ENCODE peak calls at places on chromosome 12, in ten cellular contexts. C is effector memory CD4-positive, alpha-beta T cell; Z is heart left ventricle; L is naive thymus-derived CD4-positive, alpha-beta T cell; D is colonic mucosa; B is upper lobe of right lung; W is iPS DF 6.9; Q is esophagus squamous epithelium; I is Peyer's patch; R is tibial nerve. M is an unnamed sample.

GRCh38 chr12:131116437-131117117 is 162.9 kb downstream of the ADGRD1 start:
- DNase-seq in C (no peak), Z (no peak), L (no peak), D (no peak), B (no peak), W (peak), Q (no peak), I (peak), R (no peak), M (no peak)

GRCh38 chr12:49887536-49888401 is 15.9 kb downstream of the FAIM2 start:
- DNase-seq in C (no peak), Z (no peak), L (no peak), D (peak), B (no peak), W (no peak), Q (no peak), I (no peak), R (no peak), M (no peak)

GRCh38 chr12:99154264-99154982 is 493.1 kb upstream of the GARIN6 start:
- DNase-seq in C (no peak), Z (peak), L (no peak), D (no peak), B (no peak), W (no peak), Q (no peak), I (no peak), R (no peak), M (no peak)

GRCh38 chr12:84329933-84330332 is 582.7 kb downstream of the SLC6A15 start:
- DNase-seq in C (no peak), Z (no peak), L (no peak), D (no peak), B (no peak), W (no peak), Q (no peak), I (no peak), R (no peak), M (no peak)

GRCh38 chr12:29519585-29520182 is 22.2 kb upstream of the OVCH1 start:
- DNase-seq in C (no peak), Z (peak), L (no peak), D (peak), B (no peak), W (peak), Q (no peak), I (no peak), R (no peak), M (peak)

GRCh38 chr12:42402821-42403411 is 76.9 kb downstream of the PPHLN1 start:
- DNase-seq in C (no peak), Z (no peak), L (no peak), D (no peak), B (no peak), W (no peak), Q (no peak), I (no peak), R (no peak), M (no peak)

GRCh38 chr12:2387051-2387834 is 334.5 kb downstream of the CACNA1C start:
- DNase-seq in C (no peak), Z (no peak), L (peak), D (no peak), B (no peak), W (no peak), Q (no peak), I (no peak), R (no peak), M (no peak)

GRCh38 chr12:128914908-128915563 is 61.8 kb downstream of the GLT1D1 start:
- DNase-seq in C (no peak), Z (no peak), L (peak), D (no peak), B (no peak), W (no peak), Q (no peak), I (no peak), R (no peak), M (peak)

GRCh38 chr12:96776908-96777307 is 130.1 kb upstream of the NEDD1 start:
- DNase-seq in C (no peak), Z (no peak), L (no peak), D (no peak), B (no peak), W (no peak), Q (no peak), I (no peak), R (no peak), M (no peak)

GRCh38 chr12:21818627-21819026 is 44.1 kb upstream of the KCNJ8 start:
- DNase-seq in C (no peak), Z (no peak), L (no peak), D (no peak), B (no peak), W (no peak), Q (no peak), I (no peak), R (no peak), M (no peak)

GRCh38 chr12:52942056-52942913 is 6.6 kb upstream of the KRT18 start:
- DNase-seq in C (no peak), Z (no peak), L (no peak), D (peak), B (no peak), W (no peak), Q (no peak), I (no peak), R (no peak), M (no peak)

GRCh38 chr12:109084425-109084824 is 8.8 kb downstream of the ALKBH2 start:
- DNase-seq in C (no peak), Z (no peak), L (no peak), D (no peak), B (no peak), W (no peak), Q (no peak), I (no peak), R (no peak), M (no peak)

GRCh38 chr12:5565933-5566632 is 134.2 kb downstream of the NTF3 start:
- DNase-seq in C (no peak), Z (no peak), L (no peak), D (no peak), B (no peak), W (no peak), Q (no peak), I (no peak), R (no peak), M (no peak)

GRCh38 chr12:88509851-88510250 is 70.4 kb downstream of the KITLG start:
- DNase-seq in C (no peak), Z (no peak), L (no peak), D (no peak), B (no peak), W (no peak), Q (no peak), I (no peak), R (no peak), M (no peak)

GRCh38 chr12:71162832-71163711 is 5.3 kb upstream of the TSPAN8 start:
- DNase-seq in C (no peak), Z (no peak), L (no peak), D (no peak), B (no peak), W (no peak), Q (no peak), I (no peak), R (no peak), M (no peak)

GRCh38 chr12:40261937-40262336 is 37.1 kb downstream of the LRRK2 start:
- DNase-seq in C (no peak), Z (no peak), L (no peak), D (no peak), B (no peak), W (no peak), Q (no peak), I (no peak), R (no peak), M (no peak)

GRCh38 chr12:94481734-94482133 is 22.1 kb upstream of the CEP83 start:
- DNase-seq in C (no peak), Z (no peak), L (no peak), D (no peak), B (no peak), W (no peak), Q (no peak), I (no peak), R (no peak), M (no peak)

GRCh38 chr12:114692558-114693531 is 8.9 kb upstream of the TBX3 start:
- DNase-seq in C (no peak), Z (no peak), L (no peak), D (no peak), B (no peak), W (no peak), Q (no peak), I (no peak), R (no peak), M (no peak)

GRCh38 chr12:27551172-27551840 is 27.3 kb downstream of the PPFIBP1 start:
- DNase-seq in C (no peak), Z (no peak), L (no peak), D (no peak), B (no peak), W (no peak), Q (no peak), I (no peak), R (no peak), M (no peak)

GRCh38 chr12:112421363-112421762 is 2.6 kb downstream of the PTPN11 start:
- DNase-seq in C (no peak), Z (no peak), L (no peak), D (no peak), B (no peak), W (no peak), Q (no peak), I (no peak), R (no peak), M (no peak)

GRCh38 chr12:112424126-112424525 is 5.4 kb downstream of the PTPN11 start:
- DNase-seq in C (no peak), Z (no peak), L (no peak), D (no peak), B (no peak), W (no peak), Q (no peak), I (no peak), R (no peak), M (no peak)

GRCh38 chr12:112419269-112420133 is 754 bp downstream of the PTPN11 start:
- DNase-seq in C (peak), Z (peak), L (no peak), D (peak), B (peak), W (no peak), Q (no peak), I (peak), R (peak), M (no peak)

GRCh38 chr12:112420740-112421139 is 2.0 kb downstream of the PTPN11 start:
- DNase-seq in C (no peak), Z (no peak), L (no peak), D (no peak), B (no peak), W (no peak), Q (no peak), I (no peak), R (no peak), M (no peak)

GRCh38 chr12:112422531-112422930 is 3.8 kb downstream of the PTPN11 start:
- DNase-seq in C (no peak), Z (no peak), L (no peak), D (no peak), B (no peak), W (no peak), Q (no peak), I (no peak), R (peak), M (no peak)
- H3K27ac ChIP-seq in C (no peak), Z (peak), L (no peak), D (no peak), B (no peak), W (no peak), Q (no peak), I (peak), R (peak), M (no peak)

GRCh38 chr12:100213016-100213891 is 12.6 kb downstream of the ACTR6 start:
- DNase-seq in C (no peak), Z (no peak), L (no peak), D (no peak), B (no peak), W (no peak), Q (no peak), I (no peak), R (no peak), M (no peak)

GRCh38 chr12:100215209-100215608 is 14.6 kb downstream of the ACTR6 start:
- DNase-seq in C (no peak), Z (no peak), L (no peak), D (no peak), B (no peak), W (no peak), Q (no peak), I (no peak), R (no peak), M (no peak)

GRCh38 chr12:100216337-100216736 is 15.7 kb downstream of the ACTR6 start:
- DNase-seq in C (no peak), Z (no peak), L (no peak), D (no peak), B (no peak), W (no peak), Q (no peak), I (no peak), R (no peak), M (no peak)

GRCh38 chr12:100211698-100212097 is 11.1 kb downstream of the ACTR6 start:
- DNase-seq in C (no peak), Z (no peak), L (no peak), D (no peak), B (no peak), W (no peak), Q (no peak), I (no peak), R (no peak), M (no peak)

DNA sequence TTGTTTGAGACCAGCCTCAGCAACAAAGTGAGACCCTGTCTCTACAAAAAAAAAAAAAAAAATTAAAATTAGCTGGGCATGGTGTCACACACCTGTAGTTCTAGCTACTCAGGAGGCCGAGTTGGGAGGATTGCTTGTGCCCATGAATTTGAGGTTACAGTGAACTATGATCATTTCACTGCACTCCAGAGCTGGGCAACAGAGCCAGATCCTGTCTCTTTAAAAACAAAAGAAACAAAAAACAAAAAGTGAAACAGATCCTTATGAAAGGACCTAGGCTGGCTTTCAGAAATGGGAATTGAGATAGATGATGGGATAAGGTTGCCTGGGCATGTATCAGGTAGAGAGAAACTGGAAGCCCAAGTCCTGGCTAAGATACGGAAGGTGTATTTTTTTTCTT is 13.9 kb downstream of the ACTR6 start:
- DNase-seq in C (no peak), Z (no peak), L (no peak), D (no peak), B (no peak), W (no peak), Q (no peak), I (no peak), R (no peak), M (no peak)
- H3K27ac ChIP-seq in C (no peak), Z (no peak), L (no peak), D (no peak), B (no peak), W (no peak), Q (no peak), I (no peak), R (peak), M (no peak)

DNA sequence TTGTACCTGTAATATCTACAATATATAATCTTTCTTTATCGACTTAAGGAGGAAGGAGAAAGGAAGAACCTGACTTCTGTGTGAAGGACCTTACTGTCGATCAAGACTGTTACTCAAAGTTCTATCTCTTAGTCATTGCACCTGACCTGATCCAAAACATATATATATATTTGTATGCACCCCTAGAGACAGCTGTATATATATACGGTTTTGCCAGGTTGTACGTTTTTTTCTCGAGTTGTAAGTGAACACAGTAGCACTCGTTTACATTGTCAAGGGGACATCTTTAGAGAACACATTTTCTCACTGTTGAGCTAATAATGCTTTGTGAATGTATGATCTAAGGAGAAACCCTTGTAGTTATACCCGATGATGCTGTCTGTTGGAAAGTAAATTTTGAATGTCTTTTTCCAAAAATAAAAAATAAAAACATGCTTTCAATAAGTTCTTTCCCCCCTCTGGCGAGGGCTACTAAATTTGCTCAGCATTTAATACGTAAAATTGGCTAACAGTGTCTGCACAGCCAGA is 536 bp upstream of the SLC35E3 start:
- DNase-seq in C (no peak), Z (no peak), L (no peak), D (no peak), B (no peak), W (no peak), Q (no peak), I (no peak), R (no peak), M (peak)
- H3K27ac ChIP-seq in C (peak), Z (peak), L (peak), D (peak), B (peak), W (no peak), Q (peak), I (peak), R (peak), M (peak)

GRCh38 chr12:47160296-47161244 is 80.8 kb upstream of the AMIGO2 start:
- DNase-seq in C (no peak), Z (no peak), L (no peak), D (no peak), B (no peak), W (no peak), Q (no peak), I (no peak), R (no peak), M (peak)

GRCh38 chr12:47164730-47165439 is 85.1 kb upstream of the AMIGO2 start:
- DNase-seq in C (no peak), Z (no peak), L (no peak), D (no peak), B (no peak), W (no peak), Q (no peak), I (no peak), R (no peak), M (no peak)

GRCh38 chr12:47166365-47166764 is 86.6 kb upstream of the AMIGO2 start:
- DNase-seq in C (no peak), Z (no peak), L (no peak), D (no peak), B (no peak), W (no peak), Q (no peak), I (no peak), R (no peak), M (no peak)

GRCh38 chr12:47165934-47166333 is 86.2 kb upstream of the AMIGO2 start:
- DNase-seq in C (no peak), Z (no peak), L (no peak), D (no peak), B (no peak), W (no peak), Q (no peak), I (no peak), R (no peak), M (no peak)

DNA sequence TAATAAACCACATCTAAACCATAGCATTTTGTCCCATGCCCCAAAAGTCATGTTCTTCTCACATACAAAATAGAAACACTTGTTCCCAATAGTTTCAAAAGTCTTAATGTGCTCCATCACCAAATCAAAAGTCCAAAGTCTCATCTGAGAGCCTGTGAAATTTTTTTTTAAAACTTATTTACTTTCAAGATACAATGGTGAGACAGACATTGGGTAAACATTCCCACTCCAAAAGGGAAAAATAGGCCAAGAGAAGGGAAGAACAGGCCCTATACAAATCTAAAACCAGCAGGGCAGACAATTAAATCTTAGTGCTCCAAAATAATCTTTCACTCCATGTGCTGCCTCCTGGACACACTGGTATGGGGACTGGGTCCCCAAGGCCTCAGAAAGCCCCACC is 84.4 kb upstream of the AMIGO2 start:
- DNase-seq in C (no peak), Z (no peak), L (no peak), D (no peak), B (no peak), W (no peak), Q (no peak), I (no peak), R (no peak), M (no peak)
- H3K27ac ChIP-seq in C (no peak), Z (no peak), L (no peak), D (no peak), B (no peak), W (no peak), Q (no peak), I (no peak), R (no peak), M (no peak)

DNA sequence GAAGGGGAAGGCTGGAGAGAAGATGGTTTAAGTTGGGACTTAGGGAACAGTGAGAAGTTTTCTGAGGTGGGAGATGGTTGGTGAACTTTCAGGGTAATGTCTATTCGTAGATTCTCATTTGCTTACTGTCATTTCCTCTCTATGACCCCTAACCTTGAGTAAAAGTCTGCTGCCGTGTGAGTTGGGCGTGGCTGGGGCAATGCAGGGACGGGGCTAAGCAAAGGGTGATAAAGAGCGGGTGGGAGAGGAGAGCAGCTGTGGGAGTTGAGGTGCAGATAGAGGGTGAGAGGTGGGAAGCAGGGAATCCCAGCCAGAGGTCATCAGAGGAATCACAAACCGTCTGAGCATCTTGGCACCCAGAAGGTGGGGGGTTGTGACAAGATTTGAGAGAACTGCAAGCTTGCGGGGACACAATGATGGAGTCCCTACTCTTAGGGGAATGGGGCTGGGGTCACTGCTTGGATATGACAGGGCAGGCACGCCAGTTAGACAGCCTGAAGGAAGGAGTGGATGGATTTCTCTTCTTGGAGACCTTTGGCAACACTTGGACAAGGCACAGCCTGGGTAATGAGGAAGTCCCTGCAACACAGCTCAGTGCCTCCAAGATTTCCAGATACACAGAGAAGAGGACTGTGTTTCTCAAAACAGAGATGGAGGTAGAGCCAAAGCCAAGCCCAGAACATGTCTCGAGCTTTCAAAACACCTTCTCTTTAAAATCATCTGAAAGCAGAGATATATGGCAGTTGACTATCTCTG is 45.9 kb upstream of the CTDSP2 start:
- DNase-seq in C (no peak), Z (no peak), L (no peak), D (peak), B (no peak), W (no peak), Q (no peak), I (no peak), R (no peak), M (no peak)
- H3K27ac ChIP-seq in C (no peak), Z (peak), L (no peak), D (peak), B (peak), W (no peak), Q (peak), I (peak), R (peak), M (peak)

DNA sequence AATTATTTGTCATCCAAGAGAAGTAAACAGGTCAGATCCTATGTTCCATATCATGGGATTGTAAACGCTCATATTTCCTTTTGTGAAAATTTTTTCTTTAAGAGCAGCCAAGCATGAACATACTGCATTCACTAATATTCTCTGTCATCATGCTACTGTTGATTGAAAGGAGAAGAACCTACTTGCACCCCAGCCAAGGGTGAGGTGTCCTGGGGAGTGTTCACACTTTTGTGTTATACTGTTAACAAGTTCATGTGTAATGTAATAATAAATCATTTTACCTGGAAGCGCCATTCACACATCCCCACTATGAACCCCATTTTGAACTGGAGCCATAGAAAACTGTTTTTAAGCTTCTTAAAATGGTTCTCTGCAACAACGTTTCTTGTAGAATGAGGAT is 53.6 kb downstream of the HMGA2 start:
- DNase-seq in C (no peak), Z (no peak), L (no peak), D (no peak), B (no peak), W (no peak), Q (no peak), I (no peak), R (no peak), M (no peak)
- H3K27ac ChIP-seq in C (no peak), Z (no peak), L (no peak), D (no peak), B (no peak), W (no peak), Q (no peak), I (no peak), R (no peak), M (no peak)

DNA sequence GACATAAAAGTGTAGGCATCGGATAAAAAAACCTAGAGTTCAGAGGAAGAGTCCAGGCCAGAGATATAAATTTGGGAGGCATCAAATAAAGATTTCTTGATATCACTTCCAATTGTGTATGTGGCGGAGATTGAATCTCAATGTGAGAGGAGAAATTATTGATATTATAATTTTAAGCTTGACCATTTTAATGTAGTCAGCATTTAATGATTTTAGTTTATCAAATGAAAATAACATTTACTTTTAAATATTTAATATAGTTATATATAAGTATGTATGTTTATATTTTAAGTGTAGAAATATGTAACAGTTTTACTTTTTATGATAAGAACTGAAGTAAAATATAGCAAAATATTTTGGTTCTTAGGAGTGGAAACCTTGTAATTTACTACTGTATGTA is 48.7 kb downstream of the WASHC4 start:
- DNase-seq in C (no peak), Z (no peak), L (no peak), D (no peak), B (no peak), W (no peak), Q (no peak), I (no peak), R (no peak), M (no peak)
- H3K27ac ChIP-seq in C (no peak), Z (no peak), L (no peak), D (no peak), B (no peak), W (no peak), Q (no peak), I (no peak), R (no peak), M (no peak)

M was measured in HL-60.